ENCODE peak calls at places on chromosomes 3 and 15, in ten cellular contexts. D is hepatocyte, O is esophagus squamous epithelium, T is DND-41, A is WERI-Rb-1, N is fibroblast of lung, M is upper lobe of right lung, E is ovary, G is mammary epithelial cell, B is HL-60. H is an unnamed sample.

GRCh38 chr3:155182467-155182866 is 102.3 kb downstream of the MME start:
- DNase-seq in D (no peak), O (no peak), T (no peak), A (no peak), N (no peak), M (no peak), E (no peak), G (no peak), B (no peak), H (no peak)

GRCh38 chr3:71430941-71431552 is 152.5 kb downstream of the FOXP1 start:
- DNase-seq in D (no peak), O (no peak), T (no peak), A (no peak), N (no peak), M (no peak), E (no peak), G (peak), B (no peak), H (no peak)

GRCh38 chr15:38207591-38207990 is 45.0 kb upstream of the SPRED1 start:
- DNase-seq in D (no peak), O (no peak), T (no peak), A (no peak), N (no peak), M (no peak), E (no peak), G (peak), B (no peak), H (no peak)

GRCh38 chr3:81723732-81724313 is 37.6 kb downstream of the GBE1 start:
- DNase-seq in D (no peak), O (no peak), T (no peak), A (no peak), N (peak), M (no peak), E (no peak), G (no peak), B (no peak), H (no peak)

GRCh38 chr3:43074901-43075689 is 30.8 kb downstream of the POMGNT2 start:
- DNase-seq in D (no peak), O (no peak), T (no peak), A (no peak), N (peak), M (no peak), E (no peak), G (no peak), B (no peak), H (no peak)

GRCh38 chr3:69761896-69762789 is 22.9 kb downstream of the MITF start:
- DNase-seq in D (no peak), O (no peak), T (no peak), A (no peak), N (peak), M (no peak), E (no peak), G (peak), B (no peak), H (no peak)

GRCh38 chr15:82805994-82806406 is at the start of gene FSD2:
- DNase-seq in D (no peak), O (no peak), T (no peak), A (no peak), N (no peak), M (no peak), E (no peak), G (no peak), B (no peak), H (no peak)

GRCh38 chr15:66786708-66787471 is 84.9 kb downstream of the SMAD6 start:
- DNase-seq in D (no peak), O (no peak), T (no peak), A (no peak), N (no peak), M (no peak), E (no peak), G (no peak), B (no peak), H (no peak)

GRCh38 chr3:106920609-106921008 is 456.6 kb upstream of the CCDC54 start:
- DNase-seq in D (no peak), O (no peak), T (no peak), A (no peak), N (no peak), M (no peak), E (no peak), G (no peak), B (no peak), H (no peak)

GRCh38 chr3:105555206-105555605 is 188.5 kb downstream of the ALCAM start:
- DNase-seq in D (no peak), O (no peak), T (no peak), A (no peak), N (no peak), M (no peak), E (no peak), G (no peak), B (no peak), H (no peak)

GRCh38 chr3:55013145-55013544 is 85.3 kb upstream of the LRTM1 start:
- DNase-seq in D (peak), O (no peak), T (no peak), A (peak), N (peak), M (no peak), E (no peak), G (peak), B (no peak), H (no peak)

GRCh38 chr3:56976666-56977560 is 83.6 kb upstream of the SPATA12 start:
- DNase-seq in D (peak), O (no peak), T (no peak), A (no peak), N (peak), M (no peak), E (peak), G (no peak), B (no peak), H (no peak)

GRCh38 chr3:110799236-110799635 is 272.4 kb upstream of the NECTIN3 start:
- DNase-seq in D (no peak), O (no peak), T (no peak), A (no peak), N (no peak), M (no peak), E (no peak), G (peak), B (no peak), H (no peak)

GRCh38 chr15:82870727-82871576 is 61.5 kb downstream of the WHAMM start:
- DNase-seq in D (peak), O (no peak), T (no peak), A (no peak), N (no peak), M (no peak), E (no peak), G (no peak), B (no peak), H (no peak)

GRCh38 chr3:188233320-188233719 is 79.4 kb downstream of the LPP start:
- DNase-seq in D (no peak), O (no peak), T (no peak), A (no peak), N (peak), M (no peak), E (no peak), G (peak), B (no peak), H (no peak)

GRCh38 chr3:195081242-195081963 is 189.6 kb downstream of the XXYLT1 start:
- DNase-seq in D (no peak), O (no peak), T (no peak), A (no peak), N (peak), M (no peak), E (no peak), G (no peak), B (no peak), H (peak)

GRCh38 chr3:195079636-195080035 is 191.3 kb downstream of the XXYLT1 start:
- DNase-seq in D (no peak), O (no peak), T (no peak), A (no peak), N (no peak), M (no peak), E (no peak), G (no peak), B (no peak), H (no peak)

GRCh38 chr3:195078891-195079440 is 192.0 kb downstream of the XXYLT1 start:
- DNase-seq in D (no peak), O (no peak), T (no peak), A (peak), N (no peak), M (no peak), E (no peak), G (no peak), B (no peak), H (no peak)

GRCh38 chr3:195080125-195080524 is 190.8 kb downstream of the XXYLT1 start:
- DNase-seq in D (no peak), O (no peak), T (peak), A (no peak), N (no peak), M (no peak), E (no peak), G (no peak), B (peak), H (no peak)

DNA sequence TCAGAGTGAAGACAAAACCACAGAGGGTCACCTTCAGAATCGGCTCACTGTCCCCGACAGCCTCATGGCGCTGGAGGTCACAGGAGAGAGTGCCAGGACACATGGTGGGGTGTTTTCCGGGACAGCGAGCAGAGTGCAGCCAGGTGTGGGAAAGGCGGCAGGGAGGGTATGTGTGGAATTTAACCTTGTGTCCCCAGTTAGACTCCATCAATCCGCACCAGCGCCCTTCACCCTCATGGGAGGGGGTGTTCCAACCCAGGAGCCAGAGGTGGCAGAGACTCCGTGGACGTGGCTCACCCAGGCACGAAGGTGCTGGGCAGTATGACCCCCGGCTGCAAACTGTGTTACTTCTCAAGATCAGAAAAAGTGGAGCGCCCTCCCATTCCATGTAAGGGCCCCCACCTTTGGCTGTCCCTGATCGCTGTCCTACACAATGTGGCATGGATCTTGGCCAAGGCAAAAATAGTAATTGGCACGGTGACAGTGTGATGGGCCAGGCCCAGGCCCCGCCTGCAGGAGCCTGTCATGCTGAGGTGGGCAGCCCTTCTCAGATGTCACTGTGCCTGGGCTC is 190.3 kb downstream of the XXYLT1 start:
- DNase-seq in D (no peak), O (no peak), T (no peak), A (no peak), N (no peak), M (no peak), E (no peak), G (no peak), B (no peak), H (no peak)
- H3K27ac ChIP-seq in D (no peak), O (no peak), T (peak), A (no peak), N (no peak), M (no peak), E (no peak), G (no peak), B (no peak), H (no peak)

GRCh38 chr15:50107591-50108408 is 11.2 kb downstream of the ATP8B4 start:
- DNase-seq in D (no peak), O (no peak), T (no peak), A (no peak), N (no peak), M (no peak), E (no peak), G (no peak), B (peak), H (no peak)
- TF ChIP-seq CTCF in D (no peak), O (no peak), T (no peak), A (no peak), N (no peak), M (no peak), E (no peak), G (no peak), B (no peak), H (no peak)

DNA sequence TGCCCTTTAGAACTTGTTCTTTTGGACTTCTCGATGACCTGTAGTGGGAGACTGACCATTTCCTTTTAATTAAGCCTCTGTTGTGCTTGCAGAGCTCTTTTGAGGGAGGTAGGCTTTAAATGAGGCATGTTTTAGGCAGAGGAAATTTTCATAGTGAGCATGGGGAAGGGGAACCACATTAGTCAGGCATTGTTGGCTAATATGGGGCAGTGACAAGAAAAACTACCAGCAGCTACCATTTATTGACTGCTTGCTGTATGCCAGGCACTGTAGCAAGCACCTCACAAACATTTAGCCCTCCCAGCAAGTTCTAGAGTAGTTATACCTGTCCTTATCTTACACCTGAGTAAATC is 10.9 kb downstream of the ATG7 start:
- DNase-seq in D (no peak), O (no peak), T (no peak), A (no peak), N (no peak), M (no peak), E (no peak), G (no peak), B (no peak), H (no peak)
- H3K4me3 ChIP-seq in D (no peak), O (no peak), T (no peak), A (no peak), N (no peak), M (no peak), E (no peak), G (no peak), B (no peak), H (no peak)

GRCh38 chr3:51897391-51897790 is 5.8 kb downstream of the IQCF1 start:
- DNase-seq in D (no peak), O (no peak), T (no peak), A (no peak), N (no peak), M (no peak), E (no peak), G (no peak), B (no peak), H (no peak)
- H3K27ac ChIP-seq in D (no peak), O (no peak), T (no peak), A (no peak), N (no peak), M (no peak), E (no peak), G (no peak), B (no peak), H (no peak)

GRCh38 chr3:135908737-135909136 is 56.8 kb upstream of the PPP2R3A start:
- DNase-seq in D (no peak), O (no peak), T (no peak), A (no peak), N (no peak), M (no peak), E (no peak), G (no peak), B (no peak), H (no peak)

GRCh38 chr3:135907422-135908165 is 57.9 kb upstream of the PPP2R3A start:
- DNase-seq in D (no peak), O (no peak), T (no peak), A (no peak), N (no peak), M (no peak), E (no peak), G (peak), B (no peak), H (peak)

GRCh38 chr3:135911106-135911505 is 54.4 kb upstream of the PPP2R3A start:
- DNase-seq in D (no peak), O (no peak), T (no peak), A (no peak), N (peak), M (no peak), E (no peak), G (no peak), B (no peak), H (no peak)

GRCh38 chr3:135908225-135908624 is 57.3 kb upstream of the PPP2R3A start:
- DNase-seq in D (no peak), O (no peak), T (no peak), A (no peak), N (no peak), M (no peak), E (no peak), G (peak), B (no peak), H (peak)

GRCh38 chr3:135905058-135905724 is 60.3 kb upstream of the PPP2R3A start:
- DNase-seq in D (no peak), O (no peak), T (no peak), A (no peak), N (peak), M (no peak), E (no peak), G (peak), B (no peak), H (no peak)
- TF ChIP-seq CTCF in D (peak), O (no peak), T (peak), A (no peak), N (peak), M (no peak), E (no peak), G (peak), B (no peak), H (no peak)

GRCh38 chr3:31971607-31972006 is 9.5 kb downstream of the OSBPL10 start:
- DNase-seq in D (no peak), O (no peak), T (no peak), A (no peak), N (no peak), M (no peak), E (no peak), G (no peak), B (no peak), H (no peak)
- H3K4me3 ChIP-seq in D (no peak), O (no peak), T (no peak), A (no peak), N (no peak), M (no peak), E (no peak), G (no peak), B (no peak), H (no peak)

DNA sequence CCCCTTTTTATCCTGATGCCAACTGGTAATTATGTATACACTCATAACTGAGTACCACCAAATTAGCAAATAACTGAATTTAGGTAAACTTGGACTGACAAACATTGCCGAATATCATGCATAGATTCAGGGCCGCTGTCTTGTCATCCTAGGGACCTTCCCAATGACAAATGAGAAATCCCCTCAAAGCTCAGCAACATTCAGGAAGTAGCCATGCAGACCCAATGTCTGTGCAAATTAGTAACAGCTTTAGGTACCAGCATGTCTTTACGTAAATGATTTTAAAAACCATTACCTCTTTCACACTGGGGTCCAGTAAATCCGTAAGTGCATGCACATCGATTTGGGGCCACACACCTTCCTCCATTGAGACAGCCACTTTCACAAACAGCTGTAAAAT is 49.5 kb downstream of the FBN1 start:
- DNase-seq in D (no peak), O (no peak), T (no peak), A (no peak), N (no peak), M (no peak), E (no peak), G (no peak), B (no peak), H (no peak)
- H3K27ac ChIP-seq in D (no peak), O (no peak), T (no peak), A (no peak), N (no peak), M (no peak), E (no peak), G (no peak), B (peak), H (no peak)

DNA sequence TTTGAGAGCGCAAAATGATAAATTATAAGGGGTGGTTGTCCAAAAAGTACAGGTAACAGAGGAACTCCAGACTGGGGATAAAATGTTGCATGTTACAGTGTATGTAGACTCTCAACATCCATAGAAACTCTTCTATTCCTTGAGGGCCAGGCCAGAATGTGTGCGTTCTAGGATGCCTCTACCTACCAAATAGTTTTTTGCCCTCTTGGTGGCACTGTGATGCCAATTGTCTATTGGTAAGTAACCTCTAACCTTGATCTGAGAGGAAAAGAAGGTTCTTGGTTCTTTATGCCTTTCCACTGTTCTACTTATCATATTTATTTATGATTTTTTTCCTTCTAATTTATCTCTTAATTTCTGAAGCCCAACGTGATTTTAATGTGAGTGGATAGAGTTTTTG is 424.6 kb downstream of the GRM7 start:
- DNase-seq in D (no peak), O (no peak), T (no peak), A (peak), N (peak), M (no peak), E (no peak), G (peak), B (no peak), H (no peak)
- TF ChIP-seq CTCF in D (peak), O (peak), T (peak), A (peak), N (no peak), M (peak), E (no peak), G (peak), B (no peak), H (no peak)

H was measured in prostate gland.